ENCODE peak calls at places on chromosome 19, in four cellular contexts. B is left cardiac atrium, T is GM04503, K is RWPE1. D is an unnamed sample.
A peak's percentile ranks its signal among the peaks of the same experiment; 100 is the strongest.

GRCh38 chr19:2507109-2507508 is 31.2 kb downstream of the GADD45B start:
- DNase-seq in B (no peak), T (no peak), K (no peak), D (peak; percentile 16)

GRCh38 chr19:10602330-10603083 is 15.4 kb upstream of the AP1M2 start:
- DNase-seq in B (peak; percentile 85), T (no peak), K (peak; percentile 97), D (peak; percentile 73)

GRCh38 chr19:3034845-3035541 is 5.9 kb upstream of the TLE2 start:
- DNase-seq in B (no peak), T (peak; percentile 11), K (no peak), D (no peak)

GRCh38 chr19:18479964-18480723 is 41.7 kb downstream of the ELL start:
- DNase-seq in B (peak; percentile 79), T (peak; percentile 84), K (no peak), D (peak; percentile 38)

GRCh38 chr19:7995756-7996155 is 9.7 kb downstream of the ELAVL1 start:
- DNase-seq in B (no peak), T (no peak), K (no peak), D (no peak)

GRCh38 chr19:6718741-6719539 is 1.5 kb downstream of the C3 start:
- DNase-seq in B (peak; percentile 63), T (no peak), K (peak; percentile 74), D (no peak)

GRCh38 chr19:29560313-29561075 is 34.7 kb downstream of the VSTM2B start:
- DNase-seq in B (no peak), T (no peak), K (no peak), D (no peak)

GRCh38 chr19:6186435-6186834 is 51.0 kb downstream of the ACSBG2 start:
- DNase-seq in B (no peak), T (no peak), K (no peak), D (no peak)

GRCh38 chr19:16273005-16273404 is 51.6 kb upstream of the KLF2 start:
- DNase-seq in B (no peak), T (no peak), K (no peak), D (no peak)

GRCh38 chr19:38538793-38539528 is 78.8 kb downstream of the MAP4K1 start:
- DNase-seq in B (no peak), T (no peak), K (no peak), D (no peak)

GRCh38 chr19:13277104-13277809 is 127.0 kb downstream of the IER2 start:
- DNase-seq in B (peak; percentile 39), T (peak; percentile 22), K (peak; percentile 77), D (peak; percentile 16)

GRCh38 chr19:44777715-44778347 is at the start of gene CBLC:
- DNase-seq in B (no peak), T (no peak), K (peak; percentile 93), D (peak; percentile 82)

GRCh38 chr19:40147338-40147692 is 43.9 kb upstream of the MAP3K10 start:
- DNase-seq in B (no peak), T (no peak), K (no peak), D (no peak)

GRCh38 chr19:46599716-46600392 is 1.3 kb upstream of the CALM3 start:
- DNase-seq in B (no peak), T (no peak), K (no peak), D (no peak)

GRCh38 chr19:7533925-7534480 is 1.5 kb upstream of the PNPLA6 start:
- DNase-seq in B (peak; percentile 89), T (no peak), K (peak; percentile 76), D (peak; percentile 89)

GRCh38 chr19:3047307-3048189 is 14.7 kb downstream of the TLE5 start:
- DNase-seq in B (peak; percentile 86), T (no peak), K (peak; percentile 45), D (peak; percentile 81)

GRCh38 chr19:35303357-35303915 is 11.5 kb downstream of the MAG start:
- DNase-seq in B (no peak), T (no peak), K (no peak), D (no peak)

GRCh38 chr19:17576758-17577532 is 21.5 kb downstream of the COLGALT1 start:
- DNase-seq in B (no peak), T (no peak), K (peak; percentile 85), D (no peak)

GRCh38 chr19:29832801-29833200 is 21.0 kb downstream of the CCNE1 start:
- DNase-seq in B (no peak), T (no peak), K (no peak), D (no peak)

GRCh38 chr19:40594251-40594650 is 6.9 kb upstream of the LTBP4 start:
- DNase-seq in B (no peak), T (no peak), K (no peak), D (no peak)

GRCh38 chr19:19619849-19620210 is 1.3 kb upstream of the PBX4 start:
- DNase-seq in B (no peak), T (no peak), K (no peak), D (no peak)

GRCh38 chr19:15299568-15300409 is 32.5 kb downstream of the BRD4 start:
- DNase-seq in B (no peak), T (peak; percentile 65), K (no peak), D (peak; percentile 52)

GRCh38 chr19:57434386-57435061 is 601 bp upstream of the ZNF749 start:
- DNase-seq in B (no peak), T (no peak), K (no peak), D (no peak)

GRCh38 chr19:34555447-34555846 is 73.9 kb downstream of the WTIP start:
- DNase-seq in B (no peak), T (no peak), K (no peak), D (no peak)

GRCh38 chr19:6930190-6930589 is 42.8 kb downstream of the ADGRE1 start:
- DNase-seq in B (no peak), T (no peak), K (no peak), D (no peak)

GRCh38 chr19:11587302-11587972 is 9.8 kb upstream of the ZNF627 start:
- DNase-seq in B (peak; percentile 79), T (no peak), K (peak; percentile 73), D (peak; percentile 66)

GRCh38 chr19:2237051-2237868 is 636 bp downstream of the SF3A2 start:
- DNase-seq in B (no peak), T (no peak), K (no peak), D (no peak)

GRCh38 chr19:39475748-39476147 is 4.9 kb upstream of the TIMM50 start:
- DNase-seq in B (no peak), T (no peak), K (no peak), D (no peak)

GRCh38 chr19:39845172-39845571 is 1.0 kb downstream of the FBL start:
- DNase-seq in B (no peak), T (no peak), K (no peak), D (no peak)

GRCh38 chr19:48750771-48751504 is 1.5 kb downstream of the FUT1 start:
- DNase-seq in B (no peak), T (no peak), K (no peak), D (no peak)

GRCh38 chr19:4390017-4390861 is 10.1 kb downstream of the SH3GL1 start:
- DNase-seq in B (peak; percentile 62), T (no peak), K (no peak), D (no peak)

GRCh38 chr19:42317535-42317934 is 4.4 kb downstream of the TMEM145 start:
- DNase-seq in B (no peak), T (no peak), K (no peak), D (no peak)

GRCh38 chr19:674282-675151 is 1.7 kb upstream of the FSTL3 start:
- DNase-seq in B (peak; percentile 66), T (no peak), K (no peak), D (no peak)

GRCh38 chr19:918481-919156 is 1.5 kb downstream of the KISS1R start:
- DNase-seq in B (no peak), T (no peak), K (no peak), D (no peak)